ENCODE peak calls at places on chromosomes 16 and 17, in four cellular contexts. One of them, this sample, is unnamed.

GRCh38 chr17:76252040-76252954 is 12.0 kb upstream of the RNF157 start:
- DNase-seq in IMR-90: peak
- DNase-seq in mesendoderm: no peak
- DNase-seq in H1: no peak
- DNase-seq in this sample: no peak

GRCh38 chr17:77440571-77440981 is 299.8 kb downstream of the SEC14L1 start:
- DNase-seq in IMR-90: no peak
- DNase-seq in mesendoderm: no peak
- DNase-seq in H1: no peak
- DNase-seq in this sample: no peak

GRCh38 chr16:57826040-57826434 is 23.7 kb upstream of the KIFC3 start:
- DNase-seq in IMR-90: no peak
- DNase-seq in mesendoderm: no peak
- DNase-seq in H1: no peak
- DNase-seq in this sample: no peak

GRCh38 chr16:10242916-10243315 is 60.7 kb upstream of the GRIN2A start:
- DNase-seq in IMR-90: no peak
- DNase-seq in mesendoderm: no peak
- DNase-seq in H1: no peak
- DNase-seq in this sample: no peak

GRCh38 chr17:83135692-83136091 is 56.3 kb downstream of the METRNL start:
- DNase-seq in IMR-90: no peak
- DNase-seq in mesendoderm: no peak
- DNase-seq in H1: no peak
- DNase-seq in this sample: peak

GRCh38 chr16:4182581-4183257 is 59.2 kb downstream of the SRL start:
- DNase-seq in IMR-90: no peak
- DNase-seq in mesendoderm: no peak
- DNase-seq in H1: no peak
- DNase-seq in this sample: no peak

GRCh38 chr17:44308865-44309264 is 464 bp downstream of the RUNDC3A start:
- DNase-seq in IMR-90: no peak
- DNase-seq in mesendoderm: no peak
- DNase-seq in H1: no peak
- DNase-seq in this sample: peak

GRCh38 chr17:73542323-73542722 is 101.9 kb downstream of the SDK2 start:
- DNase-seq in IMR-90: no peak
- DNase-seq in mesendoderm: no peak
- DNase-seq in H1: no peak
- DNase-seq in this sample: no peak

GRCh38 chr16:57041182-57042156 is 50.9 kb upstream of the CPNE2 start:
- DNase-seq in IMR-90: no peak
- DNase-seq in mesendoderm: no peak
- DNase-seq in H1: no peak
- DNase-seq in this sample: no peak

GRCh38 chr17:36578671-36579070 is 13.0 kb upstream of the DHRS11 start:
- DNase-seq in IMR-90: peak
- DNase-seq in mesendoderm: no peak
- DNase-seq in H1: no peak
- DNase-seq in this sample: no peak

GRCh38 chr17:15447928-15448579 is 19.4 kb downstream of the CDRT4 start:
- DNase-seq in IMR-90: no peak
- DNase-seq in mesendoderm: no peak
- DNase-seq in H1: no peak
- DNase-seq in this sample: no peak

GRCh38 chr17:27741361-27741861 is 58.9 kb downstream of the NOS2 start:
- DNase-seq in IMR-90: peak
- DNase-seq in mesendoderm: no peak
- DNase-seq in H1: no peak
- DNase-seq in this sample: peak

GRCh38 chr16:27828671-27829070 is 234.8 kb downstream of the GSG1L start:
- DNase-seq in IMR-90: no peak
- DNase-seq in mesendoderm: no peak
- DNase-seq in H1: no peak
- DNase-seq in this sample: no peak

GRCh38 chr16:7405166-7405565 is 72.5 kb downstream of the RBFOX1 start:
- DNase-seq in IMR-90: no peak
- DNase-seq in mesendoderm: peak
- DNase-seq in H1: no peak
- DNase-seq in this sample: peak

GRCh38 chr17:1787301-1787902 is 25.5 kb downstream of the SERPINF1 start:
- DNase-seq in IMR-90: peak
- DNase-seq in mesendoderm: no peak
- DNase-seq in H1: no peak
- DNase-seq in this sample: no peak

GRCh38 chr17:75875182-75875939 is 3.0 kb downstream of the TRIM47 start:
- DNase-seq in IMR-90: no peak
- DNase-seq in mesendoderm: no peak
- DNase-seq in H1: no peak
- DNase-seq in this sample: no peak

GRCh38 chr16:7206469-7206868 is 126.2 kb upstream of the RBFOX1 start:
- DNase-seq in IMR-90: no peak
- DNase-seq in mesendoderm: no peak
- DNase-seq in H1: no peak
- DNase-seq in this sample: no peak

GRCh38 chr17:61458491-61459433 is 6.5 kb downstream of the TBX4 start:
- DNase-seq in IMR-90: no peak
- DNase-seq in mesendoderm: peak
- DNase-seq in H1: no peak
- DNase-seq in this sample: peak

GRCh38 chr17:80727409-80727755 is 182.7 kb downstream of the RPTOR start:
- DNase-seq in IMR-90: no peak
- DNase-seq in mesendoderm: no peak
- DNase-seq in H1: no peak
- DNase-seq in this sample: no peak

GRCh38 chr17:75694536-75694935 is 26.7 kb upstream of the ITGB4 start:
- DNase-seq in IMR-90: no peak
- DNase-seq in mesendoderm: no peak
- DNase-seq in H1: no peak
- DNase-seq in this sample: no peak

GRCh38 chr16:67252806-67253497 is 4.2 kb downstream of the SLC9A5 start:
- DNase-seq in IMR-90: no peak
- DNase-seq in mesendoderm: no peak
- DNase-seq in H1: no peak
- DNase-seq in this sample: no peak

GRCh38 chr17:4229627-4230026 is 34.2 kb downstream of the ANKFY1 start:
- DNase-seq in IMR-90: peak
- DNase-seq in mesendoderm: peak
- DNase-seq in H1: no peak
- DNase-seq in this sample: no peak

GRCh38 chr16:4487955-4488481 is 11.8 kb downstream of the HMOX2 start:
- DNase-seq in IMR-90: peak
- DNase-seq in mesendoderm: no peak
- DNase-seq in H1: no peak
- DNase-seq in this sample: no peak

GRCh38 chr16:23124315-23124714 is 24.9 kb downstream of the USP31 start:
- DNase-seq in IMR-90: peak
- DNase-seq in mesendoderm: no peak
- DNase-seq in H1: no peak
- DNase-seq in this sample: no peak

GRCh38 chr17:11324846-11325420 is 83.9 kb downstream of the SHISA6 start:
- DNase-seq in IMR-90: no peak
- DNase-seq in mesendoderm: no peak
- DNase-seq in H1: no peak
- DNase-seq in this sample: peak

GRCh38 chr17:13337864-13338371 is 263.8 kb downstream of the HS3ST3A1 start:
- DNase-seq in IMR-90: peak
- DNase-seq in mesendoderm: peak
- DNase-seq in H1: no peak
- DNase-seq in this sample: no peak

DNA sequence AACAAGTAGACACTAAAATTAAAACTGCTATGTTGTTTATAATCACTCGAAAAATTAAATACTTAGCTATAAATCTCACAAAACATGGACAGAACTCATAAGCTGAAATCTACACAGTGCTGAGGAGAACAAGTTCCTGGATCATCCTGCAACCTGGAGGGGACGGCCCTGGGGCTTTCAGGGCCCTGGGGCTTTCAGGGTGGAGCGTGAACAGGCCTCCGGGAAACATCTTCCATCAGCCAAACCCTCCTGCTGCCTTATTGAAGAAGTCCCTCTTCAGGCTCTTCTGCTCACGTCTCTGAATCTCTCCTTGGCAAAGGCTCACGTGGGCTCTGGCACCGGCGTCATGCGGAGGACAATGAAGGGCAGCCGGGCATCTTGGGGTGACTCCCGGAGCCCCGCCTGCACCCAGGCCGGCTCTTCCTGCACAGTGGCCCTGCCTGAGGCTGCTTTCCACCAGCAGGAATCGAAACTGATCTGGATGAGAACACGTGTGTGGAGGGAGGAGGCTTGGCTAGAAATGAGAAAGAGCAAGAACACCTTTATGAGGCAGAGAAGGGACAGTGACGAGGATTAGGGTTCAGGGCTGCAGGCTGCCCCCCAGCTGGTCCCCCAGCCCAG is 127.3 kb downstream of the CDRT15L2 start:
- DNase-seq in IMR-90: no peak
- DNase-seq in mesendoderm: no peak
- DNase-seq in H1: no peak
- DNase-seq in this sample: no peak
- H4K5ac ChIP-seq in IMR-90: no peak
- H4K5ac ChIP-seq in mesendoderm: no peak
- H4K5ac ChIP-seq in H1: no peak
- H4K5ac ChIP-seq in this sample: no peak

DNA sequence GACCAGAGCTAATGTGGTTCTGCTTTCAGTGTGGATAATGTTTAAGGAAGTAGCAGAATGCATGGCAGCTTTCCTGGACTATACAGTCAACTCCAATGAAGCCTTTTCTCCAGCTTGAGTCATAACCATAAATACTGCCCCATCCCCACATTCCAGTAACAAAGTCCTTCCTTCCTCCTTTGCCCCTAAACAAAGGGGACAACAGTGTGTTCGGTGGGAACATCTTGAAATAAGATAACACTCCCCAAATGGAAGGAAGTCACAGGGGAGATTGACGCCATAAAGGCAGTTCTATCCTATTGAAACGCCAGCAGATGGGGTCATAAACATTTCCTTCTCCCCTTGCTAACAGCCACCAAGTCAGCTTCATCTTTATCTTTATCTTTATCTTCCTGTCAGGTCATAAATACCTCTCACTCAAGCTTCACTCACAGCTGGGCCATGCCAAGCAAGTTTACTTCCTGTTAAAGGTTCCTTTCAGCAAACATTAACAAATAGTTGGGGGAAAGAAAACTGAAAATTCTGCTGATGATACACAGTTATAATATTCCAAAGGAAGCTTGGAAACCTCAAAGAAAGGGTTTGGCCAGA is 136.7 kb downstream of the SNX11 start:
- DNase-seq in IMR-90: peak
- DNase-seq in mesendoderm: peak
- DNase-seq in H1: no peak
- DNase-seq in this sample: no peak
- H3K9ac ChIP-seq in IMR-90: no peak
- H3K9ac ChIP-seq in mesendoderm: no peak
- H3K9ac ChIP-seq in H1: no peak
- H3K9ac ChIP-seq in this sample: no peak

GRCh38 chr16:13708361-13708760 is 211.6 kb upstream of the ERCC4 start:
- DNase-seq in IMR-90: no peak
- DNase-seq in mesendoderm: peak
- DNase-seq in H1: no peak
- DNase-seq in this sample: no peak

GRCh38 chr16:13697568-13697967 is 222.4 kb upstream of the ERCC4 start:
- DNase-seq in IMR-90: no peak
- DNase-seq in mesendoderm: no peak
- DNase-seq in H1: no peak
- DNase-seq in this sample: no peak

GRCh38 chr16:13697013-13697412 is 222.9 kb upstream of the ERCC4 start:
- DNase-seq in IMR-90: no peak
- DNase-seq in mesendoderm: no peak
- DNase-seq in H1: no peak
- DNase-seq in this sample: no peak

DNA sequence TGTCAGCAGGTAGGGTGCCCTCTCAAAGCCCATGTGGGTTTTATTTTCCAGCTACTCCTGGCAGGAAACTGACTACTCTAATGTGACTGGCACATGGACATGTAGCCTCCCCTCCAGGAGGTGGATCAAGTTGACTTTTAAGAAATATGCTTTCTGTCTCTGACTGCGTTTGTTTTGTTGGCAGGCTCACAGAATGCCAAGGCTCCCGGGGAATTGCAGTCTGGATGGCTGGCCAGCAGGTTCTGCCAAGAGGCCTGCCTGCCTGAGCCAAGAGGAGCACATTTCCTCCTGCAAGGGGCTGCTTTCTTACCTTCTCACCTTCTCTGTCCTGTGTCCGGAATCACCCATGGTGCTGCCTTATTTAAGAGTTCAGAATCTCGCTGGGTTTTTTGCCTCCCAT is 217.3 kb upstream of the ERCC4 start:
- DNase-seq in IMR-90: no peak
- DNase-seq in mesendoderm: no peak
- DNase-seq in H1: no peak
- DNase-seq in this sample: no peak
- H4K5ac ChIP-seq in IMR-90: no peak
- H4K5ac ChIP-seq in mesendoderm: no peak
- H4K5ac ChIP-seq in H1: no peak
- H4K5ac ChIP-seq in this sample: no peak

GRCh38 chr16:30113031-30113710 is at the start of gene GDPD3:
- DNase-seq in IMR-90: no peak
- DNase-seq in mesendoderm: no peak
- DNase-seq in H1: no peak
- DNase-seq in this sample: peak

GRCh38 chr16:30113711-30114333 is 485 bp upstream of the GDPD3 start:
- DNase-seq in IMR-90: peak
- DNase-seq in mesendoderm: no peak
- DNase-seq in H1: no peak
- DNase-seq in this sample: no peak

GRCh38 chr16:30110661-30111060 is 2.7 kb downstream of the GDPD3 start:
- DNase-seq in IMR-90: peak
- DNase-seq in mesendoderm: no peak
- DNase-seq in H1: no peak
- DNase-seq in this sample: no peak

GRCh38 chr16:30114411-30114810 is 1.1 kb upstream of the GDPD3 start:
- DNase-seq in IMR-90: no peak
- DNase-seq in mesendoderm: no peak
- DNase-seq in H1: no peak
- DNase-seq in this sample: no peak

DNA sequence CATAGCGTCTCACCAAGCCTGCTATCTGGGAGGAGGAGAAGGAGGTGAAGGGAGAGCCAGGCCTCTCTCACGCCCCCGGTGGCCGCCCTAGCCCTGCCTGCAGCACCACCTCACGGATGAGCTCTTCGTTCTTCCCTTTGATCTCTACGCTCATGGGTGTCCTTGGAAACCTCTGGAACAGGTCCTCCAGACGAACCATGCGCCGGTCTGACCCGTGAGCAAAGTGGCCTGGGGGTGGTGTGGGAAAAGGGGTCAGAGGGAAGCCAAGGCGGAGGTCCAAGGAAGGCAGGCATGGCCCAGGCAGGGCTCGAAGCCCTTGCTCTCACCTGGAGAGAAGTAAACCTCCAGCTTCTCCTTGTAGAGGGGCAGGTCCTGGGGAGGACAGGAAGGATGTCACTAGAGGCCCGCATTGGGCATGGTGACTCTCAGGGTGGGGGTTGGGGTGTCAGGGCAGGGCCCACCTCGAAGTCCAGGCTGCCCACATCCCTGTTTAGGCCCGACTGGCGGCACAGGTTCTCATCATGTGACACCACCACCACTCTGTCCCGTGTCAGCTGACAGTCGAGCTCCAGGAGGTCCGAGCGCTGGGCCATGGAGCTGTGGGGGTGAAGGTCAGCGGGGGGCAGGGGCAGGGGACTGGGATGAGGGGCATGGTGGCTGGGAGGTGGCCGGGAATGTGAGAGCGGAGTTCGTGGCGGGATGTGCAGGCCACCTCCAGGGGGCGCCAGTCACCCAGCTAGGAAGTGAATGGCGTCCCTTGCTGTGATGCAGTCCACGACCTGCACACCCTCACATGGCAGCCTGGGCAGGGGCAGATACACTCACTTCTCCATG is 923 bp downstream of the GDPD3 start:
- DNase-seq in IMR-90: peak
- DNase-seq in mesendoderm: peak
- DNase-seq in H1: no peak
- DNase-seq in this sample: peak
- H3K9ac ChIP-seq in IMR-90: no peak
- H3K9ac ChIP-seq in mesendoderm: no peak
- H3K9ac ChIP-seq in H1: no peak
- H3K9ac ChIP-seq in this sample: no peak